ENCODE peak calls at places on chromosomes 2 and 18, in five cellular contexts. W is colonic mucosa, S is endothelial cell, D is OCI-LY7, O is uterus. K is an unnamed sample.

GRCh38 chr2:214716811-214717560 is 92.5 kb downstream of the BARD1 start:
- DNase-seq in D (no peak), O (no peak), S (no peak), W (no peak), K (no peak)

GRCh38 chr2:40028792-40029488 is 249.9 kb upstream of the THUMPD2 start:
- DNase-seq in W (no peak), O (no peak), S (no peak), D (peak), K (no peak)

GRCh38 chr2:9946818-9947217 is 4.7 kb upstream of the GRHL1 start:
- DNase-seq in W (no peak), S (no peak), D (no peak), O (no peak), K (no peak)

GRCh38 chr2:1841461-1841860 is 97.1 kb upstream of the PXDN start:
- DNase-seq in S (no peak), D (no peak), W (no peak), O (no peak), K (no peak)

GRCh38 chr2:3489449-3490115 is 29.7 kb downstream of the ADI1 start:
- DNase-seq in W (no peak), D (no peak), S (no peak), O (no peak), K (no peak)

GRCh38 chr2:147416099-147416498 is 428.7 kb upstream of the ACVR2A start:
- DNase-seq in D (no peak), O (no peak), W (no peak), S (no peak), K (no peak)

GRCh38 chr2:202096736-202097135 is 23.7 kb downstream of the KIAA2012 start:
- DNase-seq in D (no peak), S (no peak), W (no peak), O (no peak), K (no peak)

GRCh38 chr18:43563780-43564179 is 286.5 kb upstream of the SYT4 start:
- DNase-seq in W (no peak), S (peak), D (peak), O (no peak), K (no peak)

DNA sequence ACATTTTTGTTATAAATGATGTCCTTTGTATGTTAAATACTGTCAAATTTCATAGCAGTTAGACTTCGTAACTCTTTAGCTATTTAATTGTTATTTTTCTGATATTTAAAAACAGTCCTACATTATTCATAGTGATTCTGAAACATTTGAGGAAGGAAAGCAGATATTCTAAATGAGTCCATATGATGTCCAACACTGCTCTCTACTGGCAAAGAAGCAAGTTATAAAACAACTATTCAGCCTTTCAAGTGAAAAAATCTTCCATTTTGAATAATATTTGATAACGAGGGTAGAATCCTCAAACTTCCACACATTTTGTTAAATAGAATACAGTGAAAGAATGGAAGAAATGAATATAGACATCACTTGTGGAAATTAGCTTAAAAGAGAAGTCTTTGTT is 220.8 kb downstream of the GULP1 start:
- DNase-seq in S (no peak), O (no peak), D (peak), W (no peak), K (no peak)
- TF ChIP-seq CTCF in S (peak), O (peak), D (peak), W (peak), K (no peak)

GRCh38 chr2:97774425-97774824 is 61.0 kb downstream of the ZAP70 start:
- DNase-seq in O (no peak), D (peak), S (peak), W (no peak), K (no peak)
- TF ChIP-seq CTCF in O (no peak), D (peak), S (peak), W (no peak), K (no peak)

GRCh38 chr18:24446453-24446852 is 14.0 kb upstream of the HRH4 start:
- DNase-seq in S (no peak), O (no peak), D (no peak), W (no peak), K (no peak)

GRCh38 chr18:24447961-24448360 is 12.5 kb upstream of the HRH4 start:
- DNase-seq in O (no peak), W (no peak), S (no peak), D (no peak), K (no peak)

GRCh38 chr18:24443870-24444269 is 16.6 kb upstream of the HRH4 start:
- DNase-seq in D (no peak), O (no peak), W (no peak), S (no peak), K (no peak)

GRCh38 chr18:24446953-24447537 is 13.4 kb upstream of the HRH4 start:
- DNase-seq in O (no peak), S (no peak), W (no peak), D (peak), K (no peak)
- TF ChIP-seq CTCF in O (no peak), S (no peak), W (peak), D (peak), K (no peak)

GRCh38 chr2:43326116-43326825 is 99.9 kb upstream of the ZFP36L2 start:
- DNase-seq in O (no peak), W (no peak), D (no peak), S (no peak), K (no peak)

GRCh38 chr2:43327119-43327518 is 100.7 kb upstream of the ZFP36L2 start:
- DNase-seq in S (no peak), W (no peak), O (no peak), D (no peak), K (no peak)

GRCh38 chr2:43325448-43325811 is 99.0 kb upstream of the ZFP36L2 start:
- DNase-seq in D (no peak), O (no peak), S (no peak), W (no peak), K (no peak)

GRCh38 chr2:43323810-43324588 is 97.6 kb upstream of the ZFP36L2 start:
- DNase-seq in O (peak), D (no peak), W (no peak), S (no peak), K (no peak)

DNA sequence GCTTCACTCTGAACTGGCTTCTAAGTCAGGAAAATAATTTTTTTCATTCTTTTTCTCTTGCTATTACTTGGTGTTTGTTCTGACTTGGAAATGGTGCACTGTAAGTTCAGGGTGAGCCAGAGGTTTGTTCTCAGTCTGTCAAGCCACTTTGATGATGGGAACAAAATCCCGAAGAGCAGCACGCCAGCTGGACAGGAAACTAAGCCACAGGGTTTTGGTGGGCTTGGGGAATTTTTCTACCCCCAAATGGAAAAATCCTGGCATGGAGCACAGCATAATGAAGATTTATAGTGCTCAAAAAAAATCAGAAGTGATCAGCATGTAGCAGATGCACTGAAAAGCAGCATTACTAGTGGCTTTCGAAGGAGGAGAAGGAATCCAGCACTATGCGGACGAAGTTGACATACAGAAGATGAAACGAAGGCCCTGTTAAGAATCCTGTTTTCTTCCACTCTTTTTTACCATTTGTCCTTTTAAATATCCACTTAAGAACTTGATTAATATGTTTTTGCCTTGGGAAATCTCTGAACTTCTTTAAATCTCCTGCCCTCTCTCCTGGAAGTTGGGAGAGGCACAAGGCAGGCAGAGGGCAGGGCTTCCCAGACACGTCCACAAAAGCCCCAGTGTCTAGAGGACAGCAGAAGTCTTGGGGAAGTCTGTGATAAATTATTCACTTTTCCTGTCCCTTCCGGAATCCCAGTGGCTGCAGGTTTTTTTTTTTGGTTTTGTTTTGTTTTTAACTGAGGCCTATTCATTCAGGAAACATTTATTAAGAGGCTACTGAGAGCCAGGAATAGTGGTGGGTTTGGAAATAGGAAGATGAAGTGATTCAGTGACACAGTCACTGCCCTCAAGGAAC is 98.4 kb upstream of the ZFP36L2 start:
- DNase-seq in W (no peak), S (no peak), O (peak), D (no peak), K (no peak)
- TF ChIP-seq CTCF in W (no peak), S (no peak), O (no peak), D (no peak), K (no peak)

GRCh38 chr2:152421521-152422367 is 86.8 kb downstream of the FMNL2 start:
- DNase-seq in W (peak), O (peak), S (no peak), D (no peak), K (no peak)
- TF ChIP-seq CTCF in W (no peak), O (no peak), S (no peak), D (no peak), K (no peak)

GRCh38 chr2:27378096-27378808 is 2.3 kb downstream of the ZNF513 start:
- DNase-seq in S (no peak), D (no peak), W (no peak), O (no peak), K (no peak)
- TF ChIP-seq CTCF in S (no peak), D (peak), W (peak), O (no peak), K (no peak)

GRCh38 chr2:98634406-98635092 is 26.2 kb downstream of the UNC50 start:
- DNase-seq in W (no peak), D (no peak), O (no peak), S (peak), K (peak)
- TF ChIP-seq CTCF in W (no peak), D (peak), O (no peak), S (peak), K (peak)